ENCODE peak calls at places on chromosome 6, in five cellular contexts. One of them, this sample, is unnamed. For H3K27me3, the result is how much of the 10 kb centered on the place peaks cover.

GRCh38 chr6:35311390-35312075 is 13.9 kb downstream of the DEF6 start:
- DNase-seq in GM12878: no peak
- DNase-seq in HCT116: no peak
- DNase-seq in H1: no peak
- DNase-seq in HepG2: no peak
- DNase-seq in this sample: no peak

GRCh38 chr6:38195113-38195635 is 375.6 kb downstream of the ZFAND3 start:
- DNase-seq in HCT116: no peak
- DNase-seq in H1: no peak
- DNase-seq in HepG2: no peak
- DNase-seq in GM12878: no peak
- DNase-seq in this sample: no peak

GRCh38 chr6:116011520-116011919 is 49.2 kb downstream of the FRK start:
- DNase-seq in H1: no peak
- DNase-seq in HepG2: no peak
- DNase-seq in GM12878: peak
- DNase-seq in HCT116: peak
- DNase-seq in this sample: no peak

GRCh38 chr6:62707156-62707555 is 421.1 kb upstream of the KHDRBS2 start:
- DNase-seq in H1: no peak
- DNase-seq in GM12878: no peak
- DNase-seq in HepG2: peak
- DNase-seq in HCT116: no peak
- DNase-seq in this sample: no peak

GRCh38 chr6:42007753-42008528 is 42.4 kb upstream of the TAF8 start:
- DNase-seq in HepG2: no peak
- DNase-seq in HCT116: no peak
- DNase-seq in H1: no peak
- DNase-seq in GM12878: no peak
- DNase-seq in this sample: no peak

GRCh38 chr6:73079611-73079955 is 145.7 kb downstream of the KHDC1L start:
- DNase-seq in HCT116: no peak
- DNase-seq in HepG2: no peak
- DNase-seq in GM12878: no peak
- DNase-seq in H1: no peak
- DNase-seq in this sample: no peak

GRCh38 chr6:89375427-89375868 is 22.9 kb upstream of the UBE2J1 start:
- DNase-seq in HCT116: no peak
- DNase-seq in H1: peak
- DNase-seq in HepG2: peak
- DNase-seq in GM12878: no peak
- DNase-seq in this sample: peak

GRCh38 chr6:167225903-167226508 is 65.1 kb upstream of the UNC93A start:
- DNase-seq in H1: no peak
- DNase-seq in GM12878: no peak
- DNase-seq in HepG2: no peak
- DNase-seq in HCT116: no peak
- DNase-seq in this sample: no peak

GRCh38 chr6:155152211-155153076 is 111.4 kb upstream of the CLDN20 start:
- DNase-seq in HCT116: no peak
- DNase-seq in H1: peak
- DNase-seq in GM12878: no peak
- DNase-seq in HepG2: peak
- DNase-seq in this sample: no peak

GRCh38 chr6:129490551-129491245 is 219.3 kb downstream of the ARHGAP18 start:
- DNase-seq in HCT116: peak
- DNase-seq in GM12878: peak
- DNase-seq in H1: no peak
- DNase-seq in HepG2: peak
- DNase-seq in this sample: no peak

DNA sequence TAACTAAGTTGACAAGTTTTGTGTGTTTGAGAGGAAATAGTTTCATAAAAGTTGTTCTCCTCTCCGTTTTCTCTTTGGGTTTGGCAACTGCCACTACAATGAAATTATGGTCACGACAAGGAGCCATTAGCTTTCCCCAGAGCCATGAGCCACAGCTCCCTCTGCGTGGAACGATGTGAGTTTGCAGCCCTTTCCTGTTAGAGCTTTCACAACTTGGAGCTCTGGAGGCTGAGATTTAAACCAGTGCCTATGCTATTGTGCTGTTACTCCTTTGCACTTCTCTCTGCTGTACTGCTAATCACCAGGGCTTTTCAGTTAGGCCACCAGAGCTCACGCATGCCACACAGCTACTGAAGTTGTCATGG is 29.3 kb upstream of the TXNDC5 start:
- DNase-seq in HCT116: no peak
- DNase-seq in GM12878: no peak
- DNase-seq in HepG2: no peak
- DNase-seq in H1: no peak
- DNase-seq in this sample: no peak
- H3K4me3 ChIP-seq in HCT116: no peak
- H3K4me3 ChIP-seq in GM12878: no peak
- H3K4me3 ChIP-seq in HepG2: no peak
- H3K4me3 ChIP-seq in H1: no peak
- H3K4me3 ChIP-seq in this sample: no peak

GRCh38 chr6:130900913-130901312 is 73.7 kb downstream of the SMLR1 start:
- DNase-seq in H1: no peak
- DNase-seq in HCT116: peak
- DNase-seq in GM12878: no peak
- DNase-seq in HepG2: no peak
- DNase-seq in this sample: no peak
- TF ChIP-seq ZNF274 in H1: no peak
- TF ChIP-seq ZNF274 in HCT116: no peak
- TF ChIP-seq ZNF274 in GM12878: no peak
- TF ChIP-seq ZNF274 in HepG2: no peak
- TF ChIP-seq ZNF274 in this sample: no peak

GRCh38 chr6:125750692-125751333 is 1.4 kb downstream of the HEY2 start:
- DNase-seq in HepG2: no peak
- DNase-seq in GM12878: no peak
- DNase-seq in HCT116: no peak
- DNase-seq in H1: no peak
- DNase-seq in this sample: no peak

GRCh38 chr6:125748534-125749111 is 809 bp upstream of the HEY2 start:
- DNase-seq in H1: no peak
- DNase-seq in GM12878: no peak
- DNase-seq in HepG2: peak
- DNase-seq in HCT116: no peak
- DNase-seq in this sample: no peak

GRCh38 chr6:125751334-125751916 is 2.0 kb downstream of the HEY2 start:
- DNase-seq in GM12878: no peak
- DNase-seq in H1: no peak
- DNase-seq in HepG2: no peak
- DNase-seq in HCT116: no peak
- DNase-seq in this sample: no peak

GRCh38 chr6:125749112-125749863 is at the start of gene HEY2:
- DNase-seq in GM12878: peak
- DNase-seq in HepG2: peak
- DNase-seq in HCT116: peak
- DNase-seq in H1: no peak
- DNase-seq in this sample: peak

GRCh38 chr6:125749864-125750691 is 646 bp downstream of the HEY2 start:
- DNase-seq in GM12878: no peak
- DNase-seq in H1: no peak
- DNase-seq in HCT116: no peak
- DNase-seq in HepG2: no peak
- DNase-seq in this sample: no peak
- H3K27me3 ChIP-seq in GM12878: under half
- H3K27me3 ChIP-seq in H1: under half
- H3K27me3 ChIP-seq in HCT116: half or more
- H3K27me3 ChIP-seq in HepG2: under half
- H3K27me3 ChIP-seq in this sample: under half

DNA sequence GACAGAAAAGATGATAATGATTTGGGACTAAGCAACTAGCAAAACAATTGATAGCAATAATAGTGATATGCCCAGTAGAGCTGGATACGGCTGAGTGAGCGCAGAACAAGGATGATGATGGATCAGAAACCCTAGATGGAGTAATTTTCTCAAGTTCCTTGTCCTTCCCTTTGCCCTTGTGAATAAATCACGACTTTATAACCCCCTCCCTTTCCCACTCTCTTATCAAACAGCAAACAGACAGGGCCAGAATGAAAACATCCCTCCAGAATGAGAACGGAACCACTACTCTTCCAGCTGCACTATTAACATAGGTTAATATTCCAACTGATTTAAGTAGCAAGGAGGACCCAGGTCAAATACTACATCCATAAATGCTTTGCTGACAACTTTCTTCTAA is 1.3 kb upstream of the MTFR2 start:
- DNase-seq in H1: no peak
- DNase-seq in HCT116: no peak
- DNase-seq in HepG2: no peak
- DNase-seq in GM12878: no peak
- DNase-seq in this sample: no peak
- H3K4me3 ChIP-seq in H1: peak
- H3K4me3 ChIP-seq in HCT116: peak
- H3K4me3 ChIP-seq in HepG2: peak
- H3K4me3 ChIP-seq in GM12878: peak
- H3K4me3 ChIP-seq in this sample: no peak

GRCh38 chr6:43119456-43119855 is 43.3 kb downstream of the PTK7 start:
- DNase-seq in H1: no peak
- DNase-seq in HepG2: no peak
- DNase-seq in GM12878: no peak
- DNase-seq in HCT116: no peak
- DNase-seq in this sample: no peak

GRCh38 chr6:43115365-43115764 is 39.3 kb downstream of the PTK7 start:
- DNase-seq in HCT116: no peak
- DNase-seq in H1: no peak
- DNase-seq in HepG2: no peak
- DNase-seq in GM12878: no peak
- DNase-seq in this sample: no peak

GRCh38 chr6:43113431-43114260 is 37.5 kb downstream of the PTK7 start:
- DNase-seq in H1: no peak
- DNase-seq in GM12878: no peak
- DNase-seq in HepG2: no peak
- DNase-seq in HCT116: no peak
- DNase-seq in this sample: no peak
- TF ChIP-seq ZNF274 in H1: no peak
- TF ChIP-seq ZNF274 in GM12878: no peak
- TF ChIP-seq ZNF274 in HepG2: no peak
- TF ChIP-seq ZNF274 in HCT116: no peak
- TF ChIP-seq ZNF274 in this sample: no peak

GRCh38 chr6:3037578-3038365 is 30.5 kb upstream of the RIPK1 start:
- DNase-seq in H1: no peak
- DNase-seq in HCT116: no peak
- DNase-seq in HepG2: no peak
- DNase-seq in GM12878: no peak
- DNase-seq in this sample: no peak
- H3K27me3 ChIP-seq in H1: under half
- H3K27me3 ChIP-seq in HCT116: under half
- H3K27me3 ChIP-seq in HepG2: under half
- H3K27me3 ChIP-seq in GM12878: under half
- H3K27me3 ChIP-seq in this sample: under half

This sample was measured in NT2/D1.